ENCODE peak calls at places on chromosomes 4 and X, in four cellular contexts. One of them, this sample, is unnamed.

GRCh38 chr4:76639292-76639691 is 204.3 kb downstream of the SHROOM3 start:
- DNase-seq in stimulated activated CD4-positive, alpha-beta T cell treated with anti-CD3 and anti-CD28 coated beads, Interleukin-2, amount 100 ng/mL, for 24 hours: no peak
- DNase-seq in foreskin fibroblast: peak
- DNase-seq in fibroblast of pulmonary artery: no peak
- DNase-seq in this sample: no peak

GRCh38 chr4:51894246-51894645 is 51.3 kb downstream of the DCUN1D4 start:
- DNase-seq in stimulated activated CD4-positive, alpha-beta T cell treated with anti-CD3 and anti-CD28 coated beads, Interleukin-2, amount 100 ng/mL, for 24 hours: no peak
- DNase-seq in foreskin fibroblast: no peak
- DNase-seq in fibroblast of pulmonary artery: peak
- DNase-seq in this sample: peak

GRCh38 chrX:148771440-148771839 is 271.0 kb downstream of the AFF2 start:
- DNase-seq in stimulated activated CD4-positive, alpha-beta T cell treated with anti-CD3 and anti-CD28 coated beads, Interleukin-2, amount 100 ng/mL, for 24 hours: no peak
- DNase-seq in foreskin fibroblast: no peak
- DNase-seq in fibroblast of pulmonary artery: peak
- DNase-seq in this sample: no peak

GRCh38 chrX:57227691-57228090 is 58.8 kb upstream of the FAAH2 start:
- DNase-seq in stimulated activated CD4-positive, alpha-beta T cell treated with anti-CD3 and anti-CD28 coated beads, Interleukin-2, amount 100 ng/mL, for 24 hours: no peak
- DNase-seq in foreskin fibroblast: no peak
- DNase-seq in fibroblast of pulmonary artery: no peak
- DNase-seq in this sample: no peak

GRCh38 chr4:106334732-106335131 is 18.4 kb downstream of the AIMP1 start:
- DNase-seq in stimulated activated CD4-positive, alpha-beta T cell treated with anti-CD3 and anti-CD28 coated beads, Interleukin-2, amount 100 ng/mL, for 24 hours: no peak
- DNase-seq in foreskin fibroblast: no peak
- DNase-seq in fibroblast of pulmonary artery: no peak
- DNase-seq in this sample: no peak

GRCh38 chr4:52665592-52665991 is 6.5 kb upstream of the USP46 start:
- DNase-seq in stimulated activated CD4-positive, alpha-beta T cell treated with anti-CD3 and anti-CD28 coated beads, Interleukin-2, amount 100 ng/mL, for 24 hours: no peak
- DNase-seq in foreskin fibroblast: no peak
- DNase-seq in fibroblast of pulmonary artery: peak
- DNase-seq in this sample: peak

GRCh38 chr4:40850496-40850895 is 100.7 kb downstream of the NSUN7 start:
- DNase-seq in stimulated activated CD4-positive, alpha-beta T cell treated with anti-CD3 and anti-CD28 coated beads, Interleukin-2, amount 100 ng/mL, for 24 hours: no peak
- DNase-seq in foreskin fibroblast: no peak
- DNase-seq in fibroblast of pulmonary artery: no peak
- DNase-seq in this sample: no peak

GRCh38 chrX:154359362-154360154 is 14.9 kb downstream of the FLNA start:
- DNase-seq in stimulated activated CD4-positive, alpha-beta T cell treated with anti-CD3 and anti-CD28 coated beads, Interleukin-2, amount 100 ng/mL, for 24 hours: no peak
- DNase-seq in foreskin fibroblast: no peak
- DNase-seq in fibroblast of pulmonary artery: no peak
- DNase-seq in this sample: no peak

GRCh38 chr4:152103181-152103901 is 342.5 kb upstream of the GATB start:
- DNase-seq in stimulated activated CD4-positive, alpha-beta T cell treated with anti-CD3 and anti-CD28 coated beads, Interleukin-2, amount 100 ng/mL, for 24 hours: no peak
- DNase-seq in foreskin fibroblast: no peak
- DNase-seq in fibroblast of pulmonary artery: no peak
- DNase-seq in this sample: no peak

This sample was measured in Karpas-422.